ENCODE peak calls at places on chromosomes 7 and 10, in four cellular contexts. B is uterus, F is endothelial cell, X is brain microvascular endothelial cell. G is an unnamed sample.

GRCh38 chr7:73894851-73895441 is 34.0 kb downstream of the TMEM270 start:
- DNase-seq in B (peak; percentile 93), F (no peak), X (peak; percentile 89), G (no peak)

GRCh38 chr10:80700252-80700651 is 162.6 kb downstream of the SH2D4B start:
- DNase-seq in B (no peak), F (no peak), X (no peak), G (no peak)

GRCh38 chr7:33108931-33109757 is at the start of gene RP9:
- DNase-seq in B (peak; percentile 70), F (peak; percentile 87), X (peak; percentile 37), G (peak; percentile 87)

GRCh38 chr10:89283174-89283987 is 18.5 kb upstream of the IFIT2 start:
- DNase-seq in B (no peak), F (no peak), X (no peak), G (no peak)

GRCh38 chr7:98733036-98733435 is 116.0 kb downstream of the NPTX2 start:
- DNase-seq in B (no peak), F (peak; percentile 46), X (peak; percentile 31), G (no peak)

GRCh38 chr10:77151395-77151794 is 486.2 kb downstream of the KCNMA1 start:
- DNase-seq in B (no peak), F (no peak), X (no peak), G (no peak)

GRCh38 chr7:137652721-137653120 is 194.1 kb downstream of the DGKI start:
- DNase-seq in B (no peak), F (no peak), X (peak; percentile 57), G (no peak)

GRCh38 chr7:96076350-96076707 is 245.6 kb downstream of the SLC25A13 start:
- DNase-seq in B (no peak), F (no peak), X (no peak), G (no peak)

GRCh38 chr10:108453166-108453565 is 1288.7 kb upstream of the SORCS1 start:
- DNase-seq in B (no peak), F (no peak), X (no peak), G (no peak)

GRCh38 chr10:58781873-58782488 is 269.3 kb downstream of the BICC1 start:
- DNase-seq in B (no peak), F (peak; percentile 30), X (peak; percentile 43), G (no peak)

GRCh38 chr7:78510580-78511188 is 712.1 kb downstream of the PHTF2 start:
- DNase-seq in B (no peak), F (peak; percentile 62), X (peak; percentile 27), G (no peak)

GRCh38 chr10:115171392-115171960 is 78.3 kb downstream of the ATRNL1 start:
- DNase-seq in B (no peak), F (no peak), X (no peak), G (no peak)

GRCh38 chr10:21525367-21526183 is at the start of gene SKIDA1:
- DNase-seq in B (peak; percentile 89), F (peak; percentile 87), X (peak; percentile 84), G (peak; percentile 94)

GRCh38 chr7:105931179-105931578 is 31.9 kb upstream of the CDHR3 start:
- DNase-seq in B (no peak), F (no peak), X (no peak), G (no peak)

GRCh38 chr7:142516038-142516501 is 233.2 kb upstream of the PRSS1 start:
- DNase-seq in B (no peak), F (peak; percentile 38), X (no peak), G (no peak)

GRCh38 chr7:29854257-29854938 is 48.1 kb downstream of the WIPF3 start:
- DNase-seq in B (no peak), F (no peak), X (no peak), G (no peak)

GRCh38 chr10:94115725-94116124 is 122.0 kb downstream of the PLCE1 start:
- DNase-seq in B (no peak), F (no peak), X (peak; percentile 46), G (no peak)

GRCh38 chr10:21184216-21184615 is 287.1 kb upstream of the NEBL start:
- DNase-seq in B (no peak), F (no peak), X (peak; percentile 52), G (no peak)

GRCh38 chr7:70953388-70953787 is 178.6 kb upstream of the GALNT17 start:
- DNase-seq in B (no peak), F (no peak), X (no peak), G (peak; percentile 6)

GRCh38 chr7:99733448-99733847 is 1.5 kb downstream of the CYP3A7 start:
- DNase-seq in B (no peak), F (peak; percentile 5), X (no peak), G (no peak)

GRCh38 chr7:135946289-135947055 is 30.7 kb downstream of the MTPN start:
- DNase-seq in B (no peak), F (no peak), X (no peak), G (no peak)

GRCh38 chr10:70997236-70997635 is 108.9 kb upstream of the PCBD1 start:
- DNase-seq in B (no peak), F (no peak), X (no peak), G (no peak)

GRCh38 chr7:124130-124949 is 68.0 kb upstream of the FAM20C start:
- DNase-seq in B (no peak), F (no peak), X (no peak), G (no peak)

GRCh38 chr10:70584941-70585544 is 17.5 kb downstream of the PRF1 start:
- DNase-seq in B (no peak), F (peak; percentile 35), X (no peak), G (no peak)

GRCh38 chr10:78571916-78572315 is 496.9 kb upstream of the ZMIZ1 start:
- DNase-seq in B (no peak), F (no peak), X (no peak), G (no peak)

GRCh38 chr10:70915806-70916205 is 27.4 kb upstream of the PCBD1 start:
- DNase-seq in B (no peak), F (no peak), X (no peak), G (no peak)

GRCh38 chr10:19791032-19791431 is 25.2 kb upstream of the PLXDC2 start:
- DNase-seq in B (no peak), F (no peak), X (no peak), G (no peak)

DNA sequence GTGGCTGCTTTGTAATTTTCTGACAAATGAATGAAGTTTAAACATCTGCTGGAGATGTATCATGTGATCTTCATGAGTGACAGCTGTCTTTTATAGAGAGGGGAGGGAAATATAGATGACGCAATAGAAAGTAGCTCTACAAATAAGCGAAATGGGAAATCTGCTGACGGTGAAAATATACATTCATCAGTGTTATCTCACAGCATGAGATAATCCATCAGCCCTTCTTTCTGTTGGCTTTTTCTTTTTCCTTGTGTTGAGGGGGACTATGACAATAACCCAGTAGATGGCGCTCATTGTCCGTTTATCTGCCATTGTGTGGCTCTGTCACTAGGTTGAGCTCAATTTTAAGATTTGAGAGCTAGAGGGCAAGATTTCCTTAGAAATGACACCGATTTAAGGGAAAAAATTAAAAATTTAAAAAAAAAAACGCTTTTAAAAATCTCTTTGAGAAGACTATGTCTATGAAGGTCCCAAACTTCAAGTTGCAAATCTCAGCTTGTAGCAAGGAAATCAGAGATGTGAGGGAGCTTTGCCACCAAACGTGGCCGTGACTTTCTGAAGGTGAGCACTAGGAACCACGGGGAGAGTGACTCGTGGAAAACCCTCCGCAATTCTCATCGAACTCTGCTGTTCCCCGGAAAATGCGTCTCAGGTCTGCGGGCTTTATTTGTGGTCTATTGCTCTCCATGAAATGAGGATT is 114.6 kb upstream of the SFMBT2 start:
- DNase-seq in B (peak; percentile 53), F (peak; percentile 74), X (peak; percentile 70), G (no peak)
- TF ChIP-seq CTCF in B (peak; percentile 83), F (peak; percentile 60), X (peak; percentile 71), G (peak; percentile 94)

GRCh38 chr10:52128056-52128683 is 185.9 kb upstream of the DKK1 start:
- DNase-seq in B (no peak), F (no peak), X (no peak), G (no peak)
- TF ChIP-seq CTCF in B (no peak), F (no peak), X (no peak), G (no peak)

GRCh38 chr7:134903073-134903790 is 83.1 kb upstream of the AGBL3 start:
- DNase-seq in B (no peak), F (no peak), X (no peak), G (no peak)

GRCh38 chr7:134908289-134908688 is 78.0 kb upstream of the AGBL3 start:
- DNase-seq in B (no peak), F (no peak), X (no peak), G (no peak)

GRCh38 chr7:134907639-134908038 is 78.7 kb upstream of the AGBL3 start:
- DNase-seq in B (peak; percentile 55), F (no peak), X (no peak), G (no peak)

GRCh38 chr7:134907000-134907399 is 79.3 kb upstream of the AGBL3 start:
- DNase-seq in B (no peak), F (no peak), X (no peak), G (no peak)

DNA sequence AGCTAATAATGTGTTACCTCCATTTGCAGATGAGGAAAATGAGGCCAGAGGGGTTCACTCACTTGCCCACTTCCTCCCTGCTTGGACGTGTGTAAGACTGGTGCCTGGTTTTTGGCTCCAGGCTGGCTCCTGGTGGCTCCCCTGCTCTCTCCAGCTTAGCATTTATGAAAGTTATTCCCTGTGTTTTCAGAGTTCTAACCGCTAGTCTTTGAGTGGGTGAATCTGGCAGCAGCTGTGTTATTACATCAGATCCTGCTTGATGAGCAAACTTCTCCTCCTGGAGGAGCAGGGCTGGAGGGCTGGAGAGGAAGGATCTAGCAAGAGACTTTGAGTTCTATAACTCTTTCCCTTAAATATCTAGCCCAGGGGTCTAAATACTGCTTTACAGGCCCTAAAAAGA is 80.9 kb upstream of the AGBL3 start:
- DNase-seq in B (peak; percentile 68), F (no peak), X (peak; percentile 81), G (no peak)
- TF ChIP-seq CTCF in B (peak; percentile 30), F (no peak), X (peak; percentile 71), G (no peak)

DNA sequence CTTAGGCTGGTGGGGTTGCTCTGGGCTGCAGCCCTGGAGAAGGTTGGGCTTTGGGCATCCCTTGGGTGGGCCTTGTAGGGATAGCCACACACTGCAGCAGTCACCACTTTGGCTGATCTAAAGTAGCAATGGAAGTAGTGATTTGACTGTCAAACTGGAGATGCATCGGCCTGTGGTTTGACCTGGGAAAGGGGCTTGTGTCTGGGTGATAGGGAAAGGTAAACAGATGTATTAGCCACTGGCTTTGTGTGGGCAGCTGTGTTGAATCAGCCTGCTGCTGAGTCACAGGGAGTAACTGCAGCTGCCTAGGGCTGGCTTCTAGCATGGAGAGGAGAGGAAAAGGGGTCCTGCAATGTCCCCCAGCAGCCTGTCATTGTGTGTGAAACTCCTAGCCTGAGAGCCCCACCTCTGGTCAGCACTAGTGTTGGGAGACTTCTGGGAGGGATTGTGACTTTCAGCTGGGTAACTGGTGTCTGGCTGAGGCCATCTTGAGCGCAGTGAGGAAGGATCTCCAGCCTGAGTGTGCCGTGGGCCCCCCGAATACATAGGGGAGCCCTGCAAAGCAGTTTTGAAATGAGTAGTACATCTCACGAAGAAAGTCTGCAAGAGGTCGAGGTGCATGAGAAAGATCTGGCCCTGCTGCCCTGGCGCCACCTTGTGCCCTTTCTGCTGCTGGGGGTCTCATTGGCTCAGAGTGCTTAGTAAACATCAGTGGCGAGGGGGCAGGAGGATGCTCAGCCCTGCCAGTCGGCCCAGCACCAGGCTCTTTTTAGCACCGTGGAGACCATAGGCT is 117.3 kb downstream of the FANK1 start:
- DNase-seq in B (no peak), F (no peak), X (peak; percentile 91), G (no peak)
- TF ChIP-seq CTCF in B (no peak), F (no peak), X (no peak), G (no peak)

GRCh38 chr7:158495256-158495655 is 92.4 kb downstream of the PTPRN2 start:
- DNase-seq in B (no peak), F (no peak), X (no peak), G (no peak)

GRCh38 chr7:158495780-158496179 is 91.8 kb downstream of the PTPRN2 start:
- DNase-seq in B (no peak), F (no peak), X (no peak), G (no peak)

GRCh38 chr7:158492372-158492771 is 95.3 kb downstream of the PTPRN2 start:
- DNase-seq in B (no peak), F (no peak), X (no peak), G (no peak)

GRCh38 chr7:158494643-158495042 is 93.0 kb downstream of the PTPRN2 start:
- DNase-seq in B (no peak), F (no peak), X (no peak), G (no peak)

GRCh38 chr7:158494162-158494586 is 93.4 kb downstream of the PTPRN2 start:
- DNase-seq in B (no peak), F (no peak), X (no peak), G (no peak)
- TF ChIP-seq CTCF in B (no peak), F (no peak), X (no peak), G (no peak)